ENCODE peak calls at places on chromosomes 16 and 17, in four cellular contexts. P is Peyer's patch, Z is heart left ventricle, B is A549. F is an unnamed sample.

GRCh38 chr17:61379457-61380216 is 20.0 kb upstream of the TBX2 start:
- DNase-seq in P (peak), B (no peak), Z (no peak), F (no peak)

GRCh38 chr17:63414222-63414621 is 31.9 kb downstream of the CYB561 start:
- DNase-seq in P (no peak), Z (no peak), B (no peak), F (no peak)

GRCh38 chr17:11330871-11331270 is 89.9 kb downstream of the SHISA6 start:
- DNase-seq in B (no peak), Z (peak), P (no peak), F (no peak)

GRCh38 chr16:4828567-4829320 is 18.3 kb downstream of the GLYR1 start:
- DNase-seq in Z (peak), B (no peak), P (no peak), F (no peak)

GRCh38 chr17:49980703-49981197 is 11.8 kb downstream of the DLX4 start:
- DNase-seq in P (no peak), B (no peak), Z (no peak), F (no peak)

GRCh38 chr17:38428643-38429371 is 543 bp downstream of the ARHGAP23 start:
- DNase-seq in B (no peak), Z (peak), P (no peak), F (peak)

GRCh38 chr17:81395600-81396277 is 482 bp downstream of the BAHCC1 start:
- DNase-seq in Z (no peak), P (peak), B (no peak), F (no peak)

GRCh38 chr17:82383411-82383810 is 11.8 kb downstream of the UTS2R start:
- DNase-seq in P (no peak), B (no peak), Z (peak), F (no peak)

GRCh38 chr17:56471661-56472060 is 121.8 kb upstream of the NOG start:
- DNase-seq in P (no peak), Z (no peak), B (no peak), F (no peak)

GRCh38 chr16:85185281-85185680 is 73.0 kb upstream of the CIBAR2 start:
- DNase-seq in P (no peak), Z (peak), B (no peak), F (no peak)

GRCh38 chr16:50245417-50246298 is 20.7 kb upstream of the ADCY7 start:
- DNase-seq in B (peak), Z (peak), P (peak), F (peak)

GRCh38 chr17:351875-352420 is 659 bp downstream of the RPH3AL start:
- DNase-seq in B (peak), P (no peak), Z (no peak), F (no peak)

GRCh38 chr17:46162871-46163270 is 30.4 kb downstream of the KANSL1 start:
- DNase-seq in Z (no peak), P (no peak), B (no peak), F (no peak)

GRCh38 chr16:87661561-87661960 is 59.3 kb downstream of the JPH3 start:
- DNase-seq in Z (peak), B (peak), P (no peak), F (no peak)

GRCh38 chr17:45410144-45411091 is 22.3 kb downstream of the ARHGAP27 start:
- DNase-seq in B (no peak), Z (peak), P (peak), F (no peak)

GRCh38 chr17:80774146-80774545 is 217.5 kb upstream of the CHMP6 start:
- DNase-seq in Z (no peak), B (no peak), P (no peak), F (no peak)

GRCh38 chr17:40346061-40346767 is 18.3 kb downstream of the GJD3 start:
- DNase-seq in B (no peak), P (no peak), Z (no peak), F (no peak)
- H3K4me3 ChIP-seq in B (peak), P (peak), Z (peak), F (no peak)

DNA sequence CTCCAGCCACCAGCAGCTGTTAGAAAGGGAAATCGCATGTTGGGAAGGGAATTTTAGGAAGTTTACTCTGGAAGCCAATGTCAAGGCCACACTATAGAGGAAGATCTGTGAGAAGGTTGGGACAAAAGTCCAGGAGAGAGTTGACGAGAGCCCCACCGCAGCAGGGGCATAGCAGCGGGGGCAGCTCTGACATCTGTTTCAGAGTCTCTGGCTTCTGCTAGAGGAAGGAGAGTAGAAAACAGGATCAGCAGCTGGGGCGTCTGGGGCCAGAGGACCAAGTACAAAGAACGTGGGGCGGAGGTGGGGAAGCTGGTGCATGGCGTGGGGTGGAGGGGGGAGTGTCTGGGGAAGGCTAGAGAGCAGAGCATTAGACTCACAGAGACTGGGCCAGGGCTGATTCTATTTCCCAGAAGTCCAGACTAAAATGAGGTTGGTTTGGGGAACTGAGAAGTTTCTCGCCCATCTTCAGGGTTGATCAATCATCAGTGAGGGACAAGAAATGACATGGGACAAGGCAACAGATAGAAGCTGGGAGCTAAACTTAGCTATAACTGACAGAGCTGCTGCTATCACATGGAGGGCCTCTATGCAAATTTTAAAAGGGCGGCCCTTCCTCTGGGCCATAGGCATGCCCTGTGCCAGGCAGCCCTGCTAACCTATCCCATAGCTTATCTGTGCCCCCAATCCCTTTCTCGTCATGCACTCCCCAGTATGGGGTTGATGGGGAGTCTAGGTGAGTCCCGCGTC is 1.2 kb downstream of the RABEP2 start:
- DNase-seq in P (peak), Z (no peak), B (no peak), F (peak)
- TF ChIP-seq POLR2A in P (peak), Z (no peak), B (no peak), F (no peak)

DNA sequence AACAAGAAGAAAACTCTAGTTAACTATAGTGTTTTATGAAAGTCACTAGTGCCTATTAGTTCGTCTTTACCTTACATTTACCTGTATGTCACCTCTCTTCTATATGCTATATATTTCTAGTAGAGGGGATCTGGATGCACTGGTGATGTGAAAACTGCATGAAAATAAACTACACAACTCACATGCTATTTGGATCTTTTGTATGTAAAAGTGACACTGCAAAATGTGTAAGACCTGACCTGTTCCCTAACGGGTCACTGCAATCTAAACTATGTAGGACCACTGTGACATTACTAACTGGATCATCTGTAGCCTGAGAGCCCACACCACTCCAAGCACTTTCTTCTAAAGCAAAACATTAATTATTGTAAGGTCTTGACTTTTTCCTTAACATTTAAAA is 1.7 kb downstream of the BLMH start:
- DNase-seq in P (no peak), Z (no peak), B (no peak), F (no peak)
- H3K4me3 ChIP-seq in P (no peak), Z (no peak), B (peak), F (no peak)

DNA sequence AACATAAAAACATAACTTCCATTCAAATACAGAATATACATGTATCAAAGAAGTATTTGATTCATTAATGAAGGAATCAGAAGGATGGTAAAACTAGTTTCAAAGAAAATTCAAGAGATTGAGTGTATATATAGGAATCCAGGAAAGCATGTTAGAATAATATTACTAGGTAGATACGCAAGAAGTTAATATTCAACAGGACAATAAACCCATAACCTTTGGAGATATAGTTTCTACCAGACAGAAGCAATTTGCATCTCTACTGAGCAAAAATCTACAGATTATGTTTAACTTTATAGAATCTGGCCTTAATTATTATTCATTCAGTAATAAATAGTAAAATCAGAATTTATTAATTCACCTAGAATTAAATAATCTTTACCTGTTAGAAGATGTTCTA is 166.8 kb downstream of the CNTNAP4 start:
- DNase-seq in P (no peak), Z (no peak), B (no peak), F (no peak)
- TF ChIP-seq POLR2A in P (no peak), Z (no peak), B (no peak), F (no peak)

GRCh38 chr17:7440823-7441174 is 1.5 kb downstream of the FGF11 start:
- DNase-seq in Z (peak), B (no peak), P (no peak), F (no peak)
- H3K4me3 ChIP-seq in Z (no peak), B (no peak), P (no peak), F (no peak)

GRCh38 chr16:80802902-80803301 is 1.5 kb downstream of the CDYL2 start:
- DNase-seq in P (no peak), B (no peak), Z (no peak), F (no peak)
- TF ChIP-seq POLR2A in P (no peak), B (no peak), Z (no peak), F (no peak)